ENCODE peak calls at places on chromosomes 13 and 19, in ten cellular contexts. Y is mucosa of descending colon, R is GM06990, C is tibial nerve, O is AG04450, S is mammary epithelial cell, N is psoas muscle, G is activated B cell treated with CpG ODN at 0.5 μM for 24 hours, B is Peyer's patch, L is GM13977. J is an unnamed sample.

GRCh38 chr19:45076029-45076850 is at the start of gene ZNF296:
- DNase-seq in C (peak; percentile 41), L (peak; percentile 94), Y (peak; percentile 94), B (peak; percentile 91), R (peak; percentile 90), O (no peak), S (peak; percentile 33), G (peak; percentile 85), N (peak; percentile 77), J (no peak)

GRCh38 chr13:100552755-100553154 is 35.8 kb downstream of the GGACT start:
- DNase-seq in R (no peak), G (no peak), L (no peak), S (no peak), Y (no peak), C (no peak), B (no peak), N (no peak), O (no peak), J (no peak)

GRCh38 chr19:371501-372160 is 27.0 kb upstream of the MIER2 start:
- DNase-seq in N (no peak), Y (no peak), S (no peak), C (no peak), L (no peak), O (no peak), R (no peak), B (no peak), G (no peak), J (no peak)

GRCh38 chr19:19421326-19421725 is 15.9 kb downstream of the GATAD2A start:
- DNase-seq in L (no peak), S (no peak), N (no peak), B (no peak), C (no peak), Y (no peak), O (no peak), R (no peak), G (no peak), J (no peak)

GRCh38 chr19:55137915-55138314 is 11.1 kb downstream of the TNNT1 start:
- DNase-seq in O (no peak), S (no peak), L (no peak), R (no peak), N (no peak), B (no peak), Y (no peak), G (no peak), C (no peak), J (no peak)

GRCh38 chr19:10018219-10018618 is 4.9 kb downstream of the RDH8 start:
- DNase-seq in G (no peak), O (no peak), B (no peak), L (no peak), N (no peak), Y (no peak), S (peak; percentile 63), C (no peak), R (no peak), J (peak; percentile 53)

GRCh38 chr19:11286312-11286974 is 9.5 kb upstream of the TSPAN16 start:
- DNase-seq in O (peak; percentile 11), S (no peak), B (no peak), N (no peak), C (no peak), L (no peak), G (no peak), R (no peak), Y (no peak), J (peak; percentile 11)

GRCh38 chr13:19888799-19889198 is 25.4 kb upstream of the ZMYM5 start:
- DNase-seq in G (no peak), C (no peak), O (no peak), R (no peak), S (peak; percentile 6), Y (no peak), N (no peak), L (no peak), B (no peak), J (peak; percentile 2)

GRCh38 chr19:10464456-10464855 is 38.7 kb downstream of the KEAP1 start:
- DNase-seq in R (no peak), N (no peak), C (no peak), S (no peak), B (no peak), O (no peak), L (no peak), G (no peak), Y (no peak), J (no peak)

GRCh38 chr19:42568006-42568405 is 26.7 kb downstream of the CEACAM8 start:
- DNase-seq in S (no peak), B (no peak), R (no peak), Y (no peak), G (no peak), N (no peak), C (no peak), O (no peak), L (no peak), J (no peak)

GRCh38 chr13:114043421-114044053 is 69.7 kb upstream of the C13orf46 start:
- DNase-seq in L (no peak), O (peak; percentile 65), R (no peak), Y (no peak), S (no peak), N (peak; percentile 81), C (peak; percentile 49), G (no peak), B (peak; percentile 68), J (no peak)

GRCh38 chr19:55242517-55242916 is 14.0 kb upstream of the TMEM86B start:
- DNase-seq in Y (no peak), S (no peak), L (no peak), R (no peak), B (no peak), C (no peak), O (no peak), G (no peak), N (no peak), J (no peak)

DNA sequence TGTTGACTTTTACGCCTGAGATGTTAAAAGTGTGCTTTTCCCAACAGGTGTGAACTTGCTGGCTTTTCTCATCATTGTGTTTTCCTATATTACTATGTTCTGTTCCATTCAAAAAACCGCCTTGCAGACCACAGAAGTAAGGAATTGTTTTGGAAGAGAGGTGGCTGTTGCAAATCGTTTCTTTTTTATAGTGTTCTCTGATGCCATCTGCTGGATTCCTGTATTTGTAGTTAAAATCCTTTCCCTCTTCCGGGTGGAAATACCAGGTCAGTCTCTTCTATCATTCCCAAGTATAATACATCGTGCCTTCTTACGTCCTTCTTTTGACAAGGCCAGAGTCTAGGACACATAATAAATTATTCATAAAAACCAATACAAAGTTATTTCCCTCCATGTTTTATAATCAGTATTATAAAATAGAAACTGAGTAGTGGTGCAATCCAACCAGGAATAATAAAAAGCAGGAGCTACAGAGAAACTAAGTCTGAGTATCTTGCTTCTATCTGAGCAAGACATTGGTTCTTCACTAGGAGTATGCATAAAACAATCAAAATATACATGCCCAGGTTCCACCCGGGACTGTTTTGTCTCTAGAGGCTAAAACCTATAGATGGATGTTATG is 57.9 kb downstream of the RXFP2 start:
- DNase-seq in C (no peak), S (peak; percentile 22), B (no peak), L (no peak), N (no peak), R (no peak), Y (no peak), G (no peak), O (peak; percentile 2), J (peak; percentile 49)
- TF ChIP-seq CTCF in C (peak; percentile 23), S (peak; percentile 48), B (peak; percentile 34), L (no peak), N (peak; percentile 24), R (no peak), Y (no peak), G (no peak), O (peak; percentile 57), J (peak; percentile 80)

GRCh38 chr13:38872693-38873092 is 117.9 kb downstream of the STOML3 start:
- DNase-seq in S (peak; percentile 28), C (no peak), N (peak; percentile 25), Y (no peak), B (no peak), G (no peak), L (peak; percentile 57), O (no peak), R (no peak), J (no peak)
- TF ChIP-seq CTCF in S (peak; percentile 79), C (peak; percentile 30), N (peak; percentile 44), Y (no peak), B (no peak), G (no peak), L (peak; percentile 78), O (peak; percentile 55), R (peak; percentile 78), J (peak; percentile 69)

GRCh38 chr19:14871619-14872230 is 14.2 kb downstream of the OR7A17 start:
- DNase-seq in C (no peak), O (no peak), Y (no peak), R (no peak), B (no peak), G (no peak), N (no peak), L (peak; percentile 33), S (peak; percentile 21), J (no peak)
- TF ChIP-seq CTCF in C (no peak), O (peak; percentile 51), Y (no peak), R (peak; percentile 41), B (peak; percentile 34), G (peak; percentile 38), N (peak; percentile 14), L (peak; percentile 48), S (peak; percentile 69), J (peak; percentile 77)

GRCh38 chr19:28727835-28728159 is 485.2 kb downstream of the UQCRFS1 start:
- DNase-seq in L (no peak), N (no peak), S (no peak), G (no peak), O (no peak), R (no peak), B (no peak), Y (no peak), C (no peak), J (no peak)

GRCh38 chr19:28726533-28726932 is 486.4 kb downstream of the UQCRFS1 start:
- DNase-seq in B (no peak), C (no peak), S (no peak), Y (no peak), L (no peak), G (no peak), N (no peak), R (no peak), O (no peak), J (no peak)

GRCh38 chr19:28731577-28731976 is 481.4 kb downstream of the UQCRFS1 start:
- DNase-seq in B (no peak), O (no peak), N (no peak), C (no peak), R (no peak), G (no peak), L (no peak), S (no peak), Y (no peak), J (no peak)

GRCh38 chr19:28731113-28731512 is 481.8 kb downstream of the UQCRFS1 start:
- DNase-seq in O (no peak), S (no peak), G (no peak), B (no peak), Y (no peak), R (no peak), N (no peak), C (no peak), L (no peak), J (no peak)

DNA sequence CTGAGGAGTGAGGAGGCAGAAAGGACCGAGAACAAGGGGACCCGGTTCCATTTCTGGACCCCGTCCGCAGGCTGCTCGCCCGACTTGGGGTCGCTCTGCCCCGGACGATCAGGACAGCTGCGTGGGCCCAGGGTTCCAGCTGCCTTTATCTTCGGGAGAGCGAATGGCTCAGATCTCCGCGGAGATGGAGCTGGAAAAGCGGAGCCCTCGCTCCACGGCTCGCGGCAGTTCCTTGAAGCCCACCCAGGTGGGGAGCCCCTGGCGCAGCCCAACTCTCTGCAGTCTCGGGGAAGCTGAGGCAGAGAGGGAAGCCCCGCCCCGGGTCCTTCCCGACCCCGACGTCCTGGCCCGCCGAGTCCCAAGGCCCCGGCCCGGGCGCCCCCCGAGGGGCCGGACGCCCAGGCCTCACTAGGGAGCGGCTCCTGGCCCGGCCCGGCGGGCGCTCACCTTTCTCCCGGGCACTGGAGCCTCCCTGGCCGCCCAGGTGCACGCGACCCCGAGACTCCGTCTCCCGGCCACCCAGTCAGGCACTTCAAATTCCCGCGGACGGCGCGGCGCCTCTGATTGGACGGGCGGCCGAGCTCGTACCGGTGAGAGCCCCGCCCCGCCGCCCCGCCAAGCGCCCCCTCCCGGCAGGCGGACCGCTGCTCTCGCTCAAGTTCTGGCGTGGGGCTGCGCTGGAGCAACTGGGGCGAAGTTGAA is 485.7 kb downstream of the UQCRFS1 start:
- DNase-seq in S (no peak), R (peak; percentile 68), Y (no peak), N (no peak), G (no peak), B (no peak), C (no peak), L (no peak), O (no peak), J (no peak)
- TF ChIP-seq CTCF in S (no peak), R (no peak), Y (no peak), N (no peak), G (no peak), B (no peak), C (no peak), L (no peak), O (peak; percentile 45), J (peak; percentile 13)